ENCODE peak calls at places on chromosomes 11 and 22, in seven cellular contexts. T is pancreas; Z is bronchial epithelial cell; F is CD8-positive, alpha-beta T cell; Q is Peyer's patch; H is testis; D is Panc1. X is an unnamed sample.

GRCh38 chr11:46890665-46891064 is 27.7 kb downstream of the LRP4 start:
- DNase-seq in T (no peak), Z (peak), F (no peak), Q (no peak), H (no peak), D (no peak), X (no peak)

GRCh38 chr11:92848578-92848977 is 120.9 kb upstream of the MTNR1B start:
- DNase-seq in T (no peak), Z (peak), F (no peak), Q (no peak), H (no peak), D (no peak), X (no peak)

GRCh38 chr11:70192666-70193410 is 10.3 kb upstream of the FADD start:
- DNase-seq in T (no peak), Z (no peak), F (no peak), Q (no peak), H (no peak), D (no peak), X (no peak)

GRCh38 chr11:126917531-126918204 is 82.9 kb downstream of the KIRREL3 start:
- DNase-seq in T (no peak), Z (peak), F (no peak), Q (no peak), H (no peak), D (no peak), X (peak)

GRCh38 chr11:45023065-45023365 is 72.3 kb upstream of the TP53I11 start:
- DNase-seq in T (no peak), Z (no peak), F (no peak), Q (no peak), H (no peak), D (no peak), X (no peak)

GRCh38 chr11:59555601-59556114 is 44.3 kb downstream of the OR4D9 start:
- DNase-seq in T (no peak), Z (no peak), F (no peak), Q (no peak), H (no peak), D (no peak), X (no peak)

GRCh38 chr11:16611395-16612233 is 126.8 kb upstream of the C11orf58 start:
- DNase-seq in T (no peak), Z (no peak), F (no peak), Q (no peak), H (peak), D (no peak), X (no peak)

GRCh38 chr22:39959640-39960447 is at the start of gene TMA7B:
- DNase-seq in T (no peak), Z (peak), F (no peak), Q (peak), H (peak), D (no peak), X (no peak)

GRCh38 chr11:2389344-2390026 is 11.1 kb upstream of the TSSC4 start:
- DNase-seq in T (no peak), Z (no peak), F (no peak), Q (no peak), H (no peak), D (no peak), X (no peak)
- TF ChIP-seq CTCF in T (no peak), Z (no peak), F (no peak), Q (no peak), H (no peak), D (no peak), X (peak)

GRCh38 chr11:7511405-7511804 is 2.4 kb upstream of the PPFIBP2 start:
- DNase-seq in T (peak), Z (no peak), F (no peak), Q (peak), H (peak), D (no peak), X (no peak)

GRCh38 chr11:7514099-7514725 is 413 bp downstream of the PPFIBP2 start:
- DNase-seq in T (no peak), Z (no peak), F (no peak), Q (peak), H (peak), D (no peak), X (no peak)

GRCh38 chr11:7515544-7515943 is 1.7 kb downstream of the PPFIBP2 start:
- DNase-seq in T (no peak), Z (no peak), F (no peak), Q (no peak), H (no peak), D (no peak), X (no peak)

GRCh38 chr11:7512525-7513209 is 1.1 kb upstream of the PPFIBP2 start:
- DNase-seq in T (peak), Z (no peak), F (no peak), Q (peak), H (peak), D (no peak), X (no peak)

DNA sequence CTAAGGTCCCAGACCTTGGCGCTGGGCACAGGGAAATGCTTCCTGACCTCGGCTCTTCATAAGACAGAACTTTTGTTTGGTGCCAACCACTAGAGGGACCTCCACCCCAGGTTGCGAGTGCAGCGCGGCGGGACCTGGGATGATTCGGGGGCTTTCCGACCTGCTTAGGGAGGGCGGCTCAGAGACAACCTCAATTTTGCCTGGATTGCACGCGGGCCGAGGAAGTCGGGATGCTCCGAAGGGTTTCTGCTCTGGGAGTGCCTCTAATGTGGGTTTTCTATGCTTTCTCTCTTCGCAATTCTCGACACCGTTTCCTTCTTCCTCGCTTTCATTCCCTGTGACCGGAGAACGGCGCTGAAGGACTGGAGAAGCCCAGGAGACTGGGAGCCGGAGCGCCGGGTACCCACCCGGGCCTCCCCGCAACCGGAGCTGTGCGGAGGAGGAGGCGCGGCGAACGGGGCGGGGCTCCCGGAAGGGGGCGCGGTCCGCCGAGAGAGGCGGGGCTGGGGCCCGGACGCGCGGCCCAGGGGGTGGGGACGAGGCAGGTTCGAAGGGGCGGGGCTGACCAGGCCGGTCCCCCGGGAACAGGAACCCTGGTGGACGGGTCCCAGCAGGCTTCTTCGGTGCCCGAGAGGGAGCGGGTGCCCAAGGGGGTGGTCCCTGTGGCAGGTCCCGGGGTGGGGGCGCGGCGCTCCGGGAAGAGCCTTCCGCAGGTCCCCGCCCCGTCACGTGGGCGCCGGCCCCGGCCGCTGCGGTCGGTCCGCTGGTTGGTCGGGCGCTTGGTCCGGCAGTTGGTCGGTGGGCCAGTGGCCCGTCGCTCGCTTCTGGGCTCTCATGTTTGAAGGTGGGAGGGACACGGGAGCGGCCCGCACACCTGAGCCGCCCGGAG is at the start of gene PPFIBP2:
- DNase-seq in T (peak), Z (peak), F (peak), Q (peak), H (peak), D (peak), X (peak)
- H3K4me3 ChIP-seq in T (peak), Z (peak), F (peak), Q (peak), H (peak), D (peak), X (peak)

DNA sequence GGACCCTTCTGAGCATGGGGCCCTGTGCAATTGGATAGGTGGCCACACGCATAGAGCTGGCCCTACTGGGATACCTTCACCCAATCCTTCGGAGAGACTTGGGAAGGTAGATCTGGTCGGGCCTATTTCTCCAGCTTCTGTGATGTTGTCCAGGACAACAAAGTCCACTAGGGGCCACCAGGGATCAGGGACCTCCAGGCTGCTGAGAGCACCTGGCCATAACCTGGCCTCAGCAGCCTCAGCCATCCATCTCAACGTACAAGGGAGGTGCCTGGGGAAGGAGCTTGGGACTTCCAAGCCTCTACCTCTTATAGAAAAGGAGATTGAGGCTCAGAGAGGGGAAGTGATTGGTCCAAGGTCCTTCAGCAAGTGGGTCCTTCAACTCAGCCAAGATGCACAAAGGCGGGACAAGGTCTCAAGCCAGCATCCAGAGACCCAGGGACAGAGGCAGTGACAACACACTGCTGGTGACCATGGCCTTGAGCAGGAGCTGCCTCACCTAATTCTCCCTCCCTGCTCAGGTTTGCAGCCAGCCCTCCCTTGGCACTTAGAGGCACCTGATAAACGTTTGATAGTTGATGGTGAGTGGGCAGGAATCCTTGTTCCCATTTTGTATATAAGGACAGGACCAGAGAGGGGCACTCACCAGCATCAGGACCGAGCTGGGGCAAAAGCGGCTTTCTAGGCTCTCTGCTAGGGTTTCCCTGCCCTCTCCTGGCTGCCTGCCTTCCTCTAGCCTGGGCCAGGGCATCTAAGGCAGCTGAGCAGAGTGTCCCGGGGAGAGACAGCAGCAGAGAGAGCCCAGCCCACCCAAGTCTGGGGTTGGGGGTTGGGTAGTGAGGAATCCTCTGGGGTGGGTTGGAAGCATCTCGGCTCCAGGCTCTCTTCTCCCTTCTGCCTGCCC is 4.5 kb downstream of the RAC2 start:
- DNase-seq in T (no peak), Z (no peak), F (no peak), Q (no peak), H (no peak), D (no peak), X (no peak)
- TF ChIP-seq CTCF in T (no peak), Z (no peak), F (no peak), Q (no peak), H (no peak), D (no peak), X (no peak)

GRCh38 chr11:567629-568258 is 7.0 kb downstream of the RASSF7 start:
- DNase-seq in T (no peak), Z (no peak), F (no peak), Q (no peak), H (no peak), D (no peak), X (no peak)
- H3K4me3 ChIP-seq in T (peak), Z (peak), F (peak), Q (peak), H (peak), D (peak), X (peak)

GRCh38 chr11:58004664-58005063 is 19.0 kb upstream of the OR9Q1 start:
- DNase-seq in T (no peak), Z (no peak), F (no peak), Q (no peak), H (no peak), D (no peak), X (no peak)

GRCh38 chr11:58003036-58003435 is 20.6 kb upstream of the OR9Q1 start:
- DNase-seq in T (no peak), Z (no peak), F (no peak), Q (no peak), H (no peak), D (no peak), X (no peak)

GRCh38 chr11:58003591-58003990 is 20.1 kb upstream of the OR9Q1 start:
- DNase-seq in T (no peak), Z (no peak), F (no peak), Q (no peak), H (no peak), D (no peak), X (no peak)

DNA sequence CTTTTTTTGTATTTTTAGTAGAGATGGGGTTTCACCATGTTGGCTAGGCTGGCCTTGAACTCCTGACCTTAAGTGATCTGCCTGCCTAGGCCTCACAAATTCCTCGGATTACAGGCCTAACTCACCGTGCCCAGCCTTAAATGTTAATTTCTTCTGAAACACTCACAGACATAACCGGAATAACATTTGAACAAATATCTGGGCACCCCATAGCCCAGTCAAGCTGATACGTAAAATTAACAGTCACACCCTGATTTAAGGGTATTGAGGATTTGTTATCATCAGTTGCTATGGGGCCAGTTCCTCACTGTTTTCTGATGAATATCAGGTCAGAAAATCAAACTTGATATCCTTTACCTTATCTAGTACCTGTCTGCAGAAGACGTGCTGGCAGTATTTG is 23.0 kb upstream of the OR9Q1 start:
- DNase-seq in T (no peak), Z (no peak), F (no peak), Q (no peak), H (no peak), D (no peak), X (no peak)
- TF ChIP-seq CTCF in T (no peak), Z (no peak), F (no peak), Q (no peak), H (no peak), D (no peak), X (no peak)

GRCh38 chr22:42992886-42993479 is 22.0 kb downstream of the PACSIN2 start:
- DNase-seq in T (no peak), Z (no peak), F (no peak), Q (no peak), H (no peak), D (no peak), X (no peak)
- H3K4me3 ChIP-seq in T (no peak), Z (no peak), F (no peak), Q (no peak), H (no peak), D (no peak), X (no peak)

X was measured in epithelial cell of proximal tubule.